ENCODE peak calls at places on chromosome 9, in eight cellular contexts. One of them, this sample, is unnamed.

GRCh38 chr9:104075801-104076753 is 18.0 kb upstream of the SMC2 start:
- DNase-seq in neuronal stem cell: no peak
- DNase-seq in GM23248: peak
- DNase-seq in keratinocyte: no peak
- DNase-seq in HCT116: no peak
- DNase-seq in endothelial cell of umbilical vein: no peak
- DNase-seq in fibroblast of lung: peak
- DNase-seq in IMR-90: peak
- DNase-seq in this sample: peak

GRCh38 chr9:2939368-2939767 is 95.5 kb upstream of the PUM3 start:
- DNase-seq in GM23248: no peak
- DNase-seq in HCT116: no peak
- DNase-seq in endothelial cell of umbilical vein: no peak
- DNase-seq in neuronal stem cell: no peak
- DNase-seq in IMR-90: no peak
- DNase-seq in fibroblast of lung: no peak
- DNase-seq in keratinocyte: no peak
- DNase-seq in this sample: no peak

GRCh38 chr9:16653491-16654407 is 216.7 kb downstream of the BNC2 start:
- DNase-seq in GM23248: no peak
- DNase-seq in keratinocyte: no peak
- DNase-seq in neuronal stem cell: no peak
- DNase-seq in IMR-90: no peak
- DNase-seq in fibroblast of lung: peak
- DNase-seq in HCT116: no peak
- DNase-seq in endothelial cell of umbilical vein: peak
- DNase-seq in this sample: no peak

GRCh38 chr9:81389569-81389993 is 299.8 kb downstream of the TLE1 start:
- DNase-seq in fibroblast of lung: peak
- DNase-seq in GM23248: peak
- DNase-seq in keratinocyte: peak
- DNase-seq in endothelial cell of umbilical vein: peak
- DNase-seq in HCT116: peak
- DNase-seq in neuronal stem cell: no peak
- DNase-seq in IMR-90: peak
- DNase-seq in this sample: peak

GRCh38 chr9:3873818-3874217 is 348.0 kb upstream of the RFX3 start:
- DNase-seq in GM23248: peak
- DNase-seq in neuronal stem cell: no peak
- DNase-seq in IMR-90: peak
- DNase-seq in fibroblast of lung: peak
- DNase-seq in keratinocyte: no peak
- DNase-seq in endothelial cell of umbilical vein: no peak
- DNase-seq in HCT116: no peak
- DNase-seq in this sample: no peak

GRCh38 chr9:37283730-37284235 is 138.7 kb upstream of the GRHPR start:
- DNase-seq in fibroblast of lung: peak
- DNase-seq in endothelial cell of umbilical vein: peak
- DNase-seq in HCT116: no peak
- DNase-seq in keratinocyte: no peak
- DNase-seq in GM23248: peak
- DNase-seq in neuronal stem cell: no peak
- DNase-seq in IMR-90: peak
- DNase-seq in this sample: no peak

GRCh38 chr9:130834371-130835311 is at the start of gene ABL1:
- DNase-seq in GM23248: peak
- DNase-seq in neuronal stem cell: peak
- DNase-seq in fibroblast of lung: peak
- DNase-seq in keratinocyte: peak
- DNase-seq in HCT116: peak
- DNase-seq in IMR-90: peak
- DNase-seq in endothelial cell of umbilical vein: peak
- DNase-seq in this sample: peak

GRCh38 chr9:36208521-36209253 is 18.0 kb downstream of the CLTA start:
- DNase-seq in endothelial cell of umbilical vein: peak
- DNase-seq in IMR-90: no peak
- DNase-seq in HCT116: no peak
- DNase-seq in GM23248: peak
- DNase-seq in fibroblast of lung: no peak
- DNase-seq in neuronal stem cell: no peak
- DNase-seq in keratinocyte: no peak
- DNase-seq in this sample: no peak

GRCh38 chr9:3528466-3528865 is 2.7 kb upstream of the RFX3 start:
- DNase-seq in keratinocyte: no peak
- DNase-seq in fibroblast of lung: no peak
- DNase-seq in endothelial cell of umbilical vein: no peak
- DNase-seq in IMR-90: no peak
- DNase-seq in HCT116: no peak
- DNase-seq in neuronal stem cell: no peak
- DNase-seq in GM23248: no peak
- DNase-seq in this sample: no peak

GRCh38 chr9:134294228-134295071 is 31.8 kb upstream of the RXRA start:
- DNase-seq in IMR-90: no peak
- DNase-seq in keratinocyte: no peak
- DNase-seq in endothelial cell of umbilical vein: no peak
- DNase-seq in fibroblast of lung: no peak
- DNase-seq in GM23248: peak
- DNase-seq in HCT116: no peak
- DNase-seq in neuronal stem cell: no peak
- DNase-seq in this sample: no peak

GRCh38 chr9:136492978-136493522 is 10.2 kb upstream of the SEC16A start:
- DNase-seq in GM23248: no peak
- DNase-seq in HCT116: no peak
- DNase-seq in IMR-90: no peak
- DNase-seq in neuronal stem cell: no peak
- DNase-seq in keratinocyte: no peak
- DNase-seq in endothelial cell of umbilical vein: no peak
- DNase-seq in fibroblast of lung: no peak
- DNase-seq in this sample: no peak

GRCh38 chr9:120878188-120879130 is 1.5 kb upstream of the PHF19 start:
- DNase-seq in fibroblast of lung: no peak
- DNase-seq in keratinocyte: no peak
- DNase-seq in GM23248: no peak
- DNase-seq in neuronal stem cell: no peak
- DNase-seq in HCT116: no peak
- DNase-seq in IMR-90: no peak
- DNase-seq in endothelial cell of umbilical vein: no peak
- DNase-seq in this sample: no peak
- H2AFZ ChIP-seq in fibroblast of lung: no peak
- H2AFZ ChIP-seq in keratinocyte: no peak
- H2AFZ ChIP-seq in GM23248: no peak
- H2AFZ ChIP-seq in neuronal stem cell: no peak
- H2AFZ ChIP-seq in HCT116: no peak
- H2AFZ ChIP-seq in IMR-90: no peak
- H2AFZ ChIP-seq in endothelial cell of umbilical vein: no peak
- H2AFZ ChIP-seq in this sample: no peak

DNA sequence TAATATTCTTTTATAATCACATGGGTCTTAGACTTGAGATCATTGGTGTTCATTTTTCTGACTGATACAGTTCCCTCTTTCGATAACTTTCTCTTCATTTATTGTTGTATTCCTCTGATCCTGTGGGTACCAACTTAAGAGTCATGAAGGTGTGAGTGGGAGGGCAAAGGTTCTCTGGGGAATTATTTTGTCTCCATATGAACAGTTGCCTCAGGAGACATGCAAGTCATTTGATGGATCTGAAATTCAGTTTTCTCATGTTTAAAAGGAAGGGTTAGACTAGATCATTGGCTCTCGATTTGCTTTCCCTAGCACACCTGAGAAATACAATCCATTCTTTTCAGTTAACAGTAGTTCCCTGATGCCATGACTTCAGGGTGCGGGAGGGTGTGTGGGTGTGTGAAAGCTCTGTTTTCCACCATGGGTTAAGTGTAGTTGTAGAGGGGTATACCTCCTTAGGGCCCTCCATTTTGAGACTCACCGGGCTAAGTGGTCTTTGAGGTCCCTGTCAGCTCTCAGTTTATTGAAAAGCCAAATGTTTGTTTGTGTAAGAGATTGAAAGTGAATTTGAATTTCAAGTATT is 47.8 kb downstream of the CNTRL start:
- DNase-seq in fibroblast of lung: no peak
- DNase-seq in IMR-90: no peak
- DNase-seq in neuronal stem cell: no peak
- DNase-seq in keratinocyte: no peak
- DNase-seq in GM23248: peak
- DNase-seq in HCT116: no peak
- DNase-seq in endothelial cell of umbilical vein: peak
- DNase-seq in this sample: no peak
- H2AFZ ChIP-seq in fibroblast of lung: peak
- H2AFZ ChIP-seq in IMR-90: peak
- H2AFZ ChIP-seq in neuronal stem cell: no peak
- H2AFZ ChIP-seq in keratinocyte: peak
- H2AFZ ChIP-seq in GM23248: peak
- H2AFZ ChIP-seq in HCT116: no peak
- H2AFZ ChIP-seq in endothelial cell of umbilical vein: peak
- H2AFZ ChIP-seq in this sample: peak

GRCh38 chr9:6150483-6150882 is 65.1 kb upstream of the IL33 start:
- DNase-seq in IMR-90: no peak
- DNase-seq in endothelial cell of umbilical vein: no peak
- DNase-seq in keratinocyte: no peak
- DNase-seq in neuronal stem cell: no peak
- DNase-seq in fibroblast of lung: no peak
- DNase-seq in HCT116: no peak
- DNase-seq in GM23248: no peak
- DNase-seq in this sample: no peak

GRCh38 chr9:6142816-6143454 is 72.7 kb upstream of the IL33 start:
- DNase-seq in neuronal stem cell: no peak
- DNase-seq in endothelial cell of umbilical vein: no peak
- DNase-seq in keratinocyte: no peak
- DNase-seq in HCT116: no peak
- DNase-seq in fibroblast of lung: no peak
- DNase-seq in IMR-90: no peak
- DNase-seq in GM23248: no peak
- DNase-seq in this sample: no peak

GRCh38 chr9:6144947-6145346 is 70.7 kb upstream of the IL33 start:
- DNase-seq in endothelial cell of umbilical vein: no peak
- DNase-seq in fibroblast of lung: no peak
- DNase-seq in GM23248: no peak
- DNase-seq in IMR-90: no peak
- DNase-seq in keratinocyte: no peak
- DNase-seq in HCT116: no peak
- DNase-seq in neuronal stem cell: no peak
- DNase-seq in this sample: no peak

GRCh38 chr9:6149315-6149714 is 66.3 kb upstream of the IL33 start:
- DNase-seq in neuronal stem cell: no peak
- DNase-seq in GM23248: no peak
- DNase-seq in IMR-90: no peak
- DNase-seq in HCT116: no peak
- DNase-seq in fibroblast of lung: no peak
- DNase-seq in keratinocyte: no peak
- DNase-seq in endothelial cell of umbilical vein: peak
- DNase-seq in this sample: no peak

GRCh38 chr9:6147847-6148246 is 67.8 kb upstream of the IL33 start:
- DNase-seq in keratinocyte: no peak
- DNase-seq in IMR-90: no peak
- DNase-seq in neuronal stem cell: no peak
- DNase-seq in fibroblast of lung: peak
- DNase-seq in GM23248: no peak
- DNase-seq in endothelial cell of umbilical vein: no peak
- DNase-seq in HCT116: no peak
- DNase-seq in this sample: no peak
- H2AFZ ChIP-seq in keratinocyte: no peak
- H2AFZ ChIP-seq in IMR-90: no peak
- H2AFZ ChIP-seq in neuronal stem cell: no peak
- H2AFZ ChIP-seq in fibroblast of lung: no peak
- H2AFZ ChIP-seq in GM23248: no peak
- H2AFZ ChIP-seq in endothelial cell of umbilical vein: no peak
- H2AFZ ChIP-seq in HCT116: no peak
- H2AFZ ChIP-seq in this sample: no peak

DNA sequence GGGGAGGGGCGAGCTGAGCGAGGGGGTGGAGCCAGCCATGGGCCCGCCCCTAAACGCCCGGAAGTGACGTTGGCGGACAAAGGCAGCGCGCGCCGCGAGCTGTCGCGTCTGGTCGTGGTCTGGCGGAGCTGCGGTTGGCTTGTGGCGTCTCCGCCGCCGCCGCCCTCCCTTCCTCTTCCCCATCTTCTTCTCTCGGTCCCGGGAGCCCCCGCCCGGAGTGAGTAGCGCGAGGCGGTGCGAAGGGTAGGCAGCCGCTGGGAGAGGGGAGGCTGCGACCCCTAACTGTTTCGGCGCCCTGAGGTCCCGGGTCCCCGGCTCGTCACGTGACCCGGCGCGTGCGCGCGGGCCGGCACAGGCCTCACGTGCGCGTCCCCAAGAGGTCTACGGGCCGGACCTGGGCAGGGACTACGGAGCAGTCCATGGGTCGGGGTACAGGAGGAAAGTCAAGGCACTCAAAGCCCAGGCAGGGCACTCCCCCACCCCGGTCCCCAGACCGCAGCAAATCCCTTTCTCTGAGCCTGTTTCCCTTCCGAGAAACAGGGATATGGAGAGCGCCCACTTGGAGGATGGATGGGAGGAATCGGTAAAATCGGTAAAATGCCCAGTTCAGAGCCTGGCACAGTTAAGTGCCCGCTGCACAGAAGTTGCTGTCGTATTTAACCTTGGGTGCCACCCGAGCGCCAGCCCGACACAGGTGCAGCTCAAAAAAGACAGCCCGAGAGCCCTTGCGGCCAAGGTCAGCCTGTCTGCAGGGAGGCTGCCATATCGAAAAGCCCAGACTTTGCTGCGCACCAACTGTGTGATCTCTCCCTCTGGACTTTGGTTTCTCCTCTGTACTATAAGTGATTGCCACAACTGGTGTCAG is at the start of gene NTMT1:
- DNase-seq in neuronal stem cell: peak
- DNase-seq in endothelial cell of umbilical vein: peak
- DNase-seq in IMR-90: peak
- DNase-seq in HCT116: peak
- DNase-seq in GM23248: peak
- DNase-seq in keratinocyte: no peak
- DNase-seq in fibroblast of lung: peak
- DNase-seq in this sample: peak
- H2AFZ ChIP-seq in neuronal stem cell: peak
- H2AFZ ChIP-seq in endothelial cell of umbilical vein: peak
- H2AFZ ChIP-seq in IMR-90: peak
- H2AFZ ChIP-seq in HCT116: no peak
- H2AFZ ChIP-seq in GM23248: peak
- H2AFZ ChIP-seq in keratinocyte: peak
- H2AFZ ChIP-seq in fibroblast of lung: no peak
- H2AFZ ChIP-seq in this sample: peak